ENCODE peak calls at places on chromosome 21, in five cellular contexts. N is progenitor cell of endocrine pancreas; H is left lobe of liver; I is activated CD4-positive, alpha-beta memory T cell treated with anti-CD3 and anti-CD28 coated beads, Interleukin-2, amount 10 ng/mL, durations not matched to agents 7 days and 5 days; O is Kasumi-1. F is an unnamed sample.

GRCh38 chr21:24825348-24825747 is 781.9 kb downstream of the MRPL39 start:
- DNase-seq in N (no peak), H (no peak), I (no peak), O (no peak), F (no peak)

GRCh38 chr21:45995686-45996179 is 14.2 kb downstream of the COL6A1 start:
- DNase-seq in N (no peak), H (no peak), I (no peak), O (no peak), F (no peak)

GRCh38 chr21:43640437-43640836 is 18.9 kb downstream of the HSF2BP start:
- DNase-seq in N (no peak), H (no peak), I (no peak), O (no peak), F (no peak)

GRCh38 chr21:41664881-41665765 is 101.7 kb downstream of the RIPK4 start:
- DNase-seq in N (no peak), H (no peak), I (no peak), O (no peak), F (peak; percentile 44)

GRCh38 chr21:44984792-44985440 is 45.1 kb downstream of the SLX9 start:
- DNase-seq in N (no peak), H (no peak), I (no peak), O (no peak), F (no peak)

GRCh38 chr21:24716306-24716918 is 890.9 kb downstream of the MRPL39 start:
- DNase-seq in N (no peak), H (no peak), I (no peak), O (no peak), F (no peak)

GRCh38 chr21:27480841-27481261 is 514.0 kb upstream of the ADAMTS5 start:
- DNase-seq in N (no peak), H (no peak), I (no peak), O (no peak), F (peak; percentile 20)

GRCh38 chr21:42142141-42142540 is 71.0 kb downstream of the UMODL1 start:
- DNase-seq in N (no peak), H (no peak), I (no peak), O (no peak), F (no peak)